ENCODE peak calls at places on chromosomes 1 and 21, in five cellular contexts. B is RKO, V is hippocampal formation, X is upper lobe of right lung, E is M059J. O is an unnamed sample.

GRCh38 chr1:232462200-232462599 is 167.7 kb downstream of the SIPA1L2 start:
- DNase-seq in B (peak), V (no peak), X (no peak), E (peak), O (no peak)

GRCh38 chr1:13830616-13831280 is 130.8 kb downstream of the PRDM2 start:
- DNase-seq in B (no peak), V (no peak), X (peak), E (no peak), O (peak)

GRCh38 chr21:16181024-16181423 is 451.2 kb downstream of the USP25 start:
- DNase-seq in B (no peak), V (no peak), X (no peak), E (no peak), O (no peak)

GRCh38 chr1:244460195-244460594 is 878 bp upstream of the CATSPERE start:
- DNase-seq in B (peak), V (no peak), X (no peak), E (peak), O (no peak)

GRCh38 chr21:31273278-31273677 is 70.8 kb downstream of the TIAM1 start:
- DNase-seq in B (no peak), V (no peak), X (no peak), E (no peak), O (no peak)

GRCh38 chr1:212247179-212247721 is 38.0 kb upstream of the PPP2R5A start:
- DNase-seq in B (no peak), V (no peak), X (no peak), E (peak), O (peak)

GRCh38 chr1:179586107-179586823 is 5.4 kb upstream of the TDRD5 start:
- DNase-seq in B (no peak), V (peak), X (peak), E (peak), O (peak)

GRCh38 chr1:150876111-150876434 is 326 bp downstream of the ARNT start:
- DNase-seq in B (peak), V (peak), X (no peak), E (peak), O (no peak)

GRCh38 chr1:53278294-53278693 is 40.0 kb upstream of the MAGOH start:
- DNase-seq in B (peak), V (peak), X (peak), E (peak), O (peak)

GRCh38 chr1:211698161-211699026 is 23.0 kb upstream of the NEK2 start:
- DNase-seq in B (no peak), V (peak), X (peak), E (peak), O (peak)

GRCh38 chr1:116751626-116752025 is 2.6 kb upstream of the CD2 start:
- DNase-seq in B (no peak), V (no peak), X (no peak), E (no peak), O (no peak)

GRCh38 chr1:58515794-58516401 is 30.6 kb downstream of the OMA1 start:
- DNase-seq in B (peak), V (peak), X (no peak), E (peak), O (peak)

GRCh38 chr21:46118871-46119564 is 21.1 kb downstream of the COL6A2 start:
- DNase-seq in B (no peak), V (no peak), X (peak), E (no peak), O (no peak)

GRCh38 chr1:232221790-232222499 is 408.0 kb downstream of the SIPA1L2 start:
- DNase-seq in B (peak), V (no peak), X (no peak), E (peak), O (peak)

GRCh38 chr1:20981903-20982695 is 194.6 kb downstream of the EIF4G3 start:
- DNase-seq in B (peak), V (peak), X (no peak), E (peak), O (no peak)

GRCh38 chr1:3869751-3870301 is 12.6 kb downstream of the DFFB start:
- DNase-seq in B (no peak), V (no peak), X (no peak), E (no peak), O (no peak)

GRCh38 chr1:43067233-43067745 is 104.8 kb downstream of the EBNA1BP2 start:
- DNase-seq in B (no peak), V (no peak), X (no peak), E (no peak), O (no peak)

GRCh38 chr1:150235436-150235851 is 468 bp downstream of the ANP32E start:
- DNase-seq in B (peak), V (no peak), X (no peak), E (peak), O (peak)

GRCh38 chr1:158246650-158247049 is 7.6 kb upstream of the CD1A start:
- DNase-seq in B (no peak), V (no peak), X (no peak), E (no peak), O (no peak)

GRCh38 chr1:89670168-89670567 is 37.2 kb downstream of the LRRC8C start:
- DNase-seq in B (no peak), V (no peak), X (no peak), E (peak), O (no peak)

GRCh38 chr21:26597023-26597422 is 23.9 kb upstream of the CYYR1 start:
- DNase-seq in B (no peak), V (no peak), X (no peak), E (no peak), O (no peak)

GRCh38 chr1:157095551-157095950 is 4.1 kb downstream of the ETV3L start:
- DNase-seq in B (no peak), V (no peak), X (peak), E (no peak), O (no peak)

GRCh38 chr1:207007352-207008033 is 25.1 kb downstream of the C1orf116 start:
- DNase-seq in B (no peak), V (no peak), X (no peak), E (peak), O (peak)

O was measured in thyroid gland.